ENCODE peak calls at places on chromosome 15, in seven cellular contexts. F, B, O, W, I, S and G are unnamed samples.

GRCh38 chr15:70156781-70157261 is 59.1 kb upstream of the TLE3 start:
- DNase-seq in F (peak; percentile 43), B (no peak), O (no peak), W (no peak), I (no peak), S (peak; percentile 89), G (no peak)

GRCh38 chr15:41502787-41503668 is 9.4 kb downstream of the ITPKA start:
- DNase-seq in F (no peak), B (no peak), O (no peak), W (peak; percentile 75), I (no peak), S (no peak), G (no peak)

GRCh38 chr15:75736256-75736655 is 23.6 kb upstream of the CSPG4 start:
- DNase-seq in F (no peak), B (no peak), O (no peak), W (no peak), I (no peak), S (no peak), G (no peak)

GRCh38 chr15:31372635-31373091 is 46.0 kb downstream of the KLF13 start:
- DNase-seq in F (peak; percentile 79), B (no peak), O (no peak), W (peak; percentile 73), I (peak; percentile 78), S (peak; percentile 92), G (no peak)

GRCh38 chr15:20346082-20346805 is 195.4 kb downstream of the GOLGA6L6 start:
- DNase-seq in F (no peak), B (no peak), O (no peak), W (no peak), I (no peak), S (peak; percentile 53), G (no peak)

GRCh38 chr15:23750179-23750578 is 63.1 kb upstream of the NDN start:
- DNase-seq in F (no peak), B (no peak), O (no peak), W (no peak), I (no peak), S (no peak), G (no peak)

GRCh38 chr15:79184465-79184892 is 93.9 kb upstream of the RASGRF1 start:
- DNase-seq in F (peak; percentile 75), B (no peak), O (peak; percentile 59), W (peak; percentile 89), I (peak; percentile 74), S (peak; percentile 81), G (no peak)

GRCh38 chr15:51067510-51067909 is 27.2 kb downstream of the TNFAIP8L3 start:
- DNase-seq in F (no peak), B (no peak), O (no peak), W (no peak), I (no peak), S (no peak), G (no peak)

GRCh38 chr15:76753771-76754170 is 151.4 kb downstream of the SCAPER start:
- DNase-seq in F (no peak), B (no peak), O (no peak), W (no peak), I (no peak), S (no peak), G (no peak)

GRCh38 chr15:86336051-86336788 is 256.5 kb downstream of the AGBL1 start:
- DNase-seq in F (no peak), B (no peak), O (no peak), W (no peak), I (no peak), S (no peak), G (no peak)

GRCh38 chr15:83733206-83733605 is 79.3 kb downstream of the ADAMTSL3 start:
- DNase-seq in F (no peak), B (no peak), O (no peak), W (no peak), I (no peak), S (no peak), G (no peak)

GRCh38 chr15:31478781-31479221 is 152.2 kb downstream of the KLF13 start:
- DNase-seq in F (no peak), B (no peak), O (no peak), W (no peak), I (peak; percentile 25), S (no peak), G (no peak)

GRCh38 chr15:98878172-98878571 is 129.4 kb downstream of the PGPEP1L start:
- DNase-seq in F (no peak), B (no peak), O (no peak), W (no peak), I (no peak), S (no peak), G (peak; percentile 79)

GRCh38 chr15:63076136-63077005 is 33.8 kb downstream of the TPM1 start:
- DNase-seq in F (no peak), B (no peak), O (no peak), W (no peak), I (no peak), S (no peak), G (no peak)

GRCh38 chr15:63203451-63204090 is 14.2 kb downstream of the RAB8B start:
- DNase-seq in F (no peak), B (peak; percentile 41), O (peak; percentile 23), W (no peak), I (no peak), S (no peak), G (no peak)

GRCh38 chr15:81880833-81881232 is 165.0 kb downstream of the MEX3B start:
- DNase-seq in F (no peak), B (no peak), O (no peak), W (no peak), I (no peak), S (no peak), G (no peak)

GRCh38 chr15:41483115-41483514 is 10.6 kb upstream of the ITPKA start:
- DNase-seq in F (no peak), B (no peak), O (no peak), W (no peak), I (no peak), S (no peak), G (no peak)

GRCh38 chr15:31136016-31136415 is 34.5 kb upstream of the TRPM1 start:
- DNase-seq in F (no peak), B (no peak), O (no peak), W (no peak), I (no peak), S (no peak), G (no peak)

GRCh38 chr15:29812384-29812694 is 9.9 kb downstream of the TJP1 start:
- DNase-seq in F (no peak), B (no peak), O (no peak), W (no peak), I (no peak), S (no peak), G (no peak)

GRCh38 chr15:66832679-66833078 is 130.6 kb downstream of the SMAD6 start:
- DNase-seq in F (no peak), B (no peak), O (no peak), W (no peak), I (peak; percentile 4), S (no peak), G (no peak)

GRCh38 chr15:58472821-58473581 is 41.2 kb downstream of the LIPC start:
- DNase-seq in F (no peak), B (peak; percentile 35), O (peak; percentile 35), W (no peak), I (no peak), S (no peak), G (no peak)

GRCh38 chr15:38316311-38316710 is 63.7 kb downstream of the SPRED1 start:
- DNase-seq in F (no peak), B (no peak), O (no peak), W (no peak), I (no peak), S (no peak), G (peak; percentile 5)

GRCh38 chr15:70023769-70024491 is 73.8 kb downstream of the TLE3 start:
- DNase-seq in F (peak; percentile 52), B (no peak), O (no peak), W (no peak), I (no peak), S (peak; percentile 72), G (peak; percentile 28)

GRCh38 chr15:100042558-100042957 is 299.2 kb downstream of the ADAMTS17 start:
- DNase-seq in F (no peak), B (no peak), O (no peak), W (no peak), I (no peak), S (peak; percentile 66), G (no peak)

GRCh38 chr15:43230640-43231115 is 9.9 kb upstream of the EPB42 start:
- DNase-seq in F (no peak), B (no peak), O (no peak), W (no peak), I (no peak), S (no peak), G (no peak)
- TF ChIP-seq CTCF in F (no peak), B (no peak), O (no peak), W (no peak), I (no peak), S (no peak), G (no peak)

GRCh38 chr15:68031406-68031805 is 22.7 kb upstream of the PIAS1 start:
- DNase-seq in F (no peak), B (no peak), O (no peak), W (no peak), I (peak; percentile 32), S (no peak), G (no peak)

GRCh38 chr15:68034071-68034470 is 20.0 kb upstream of the PIAS1 start:
- DNase-seq in F (no peak), B (no peak), O (no peak), W (no peak), I (no peak), S (no peak), G (no peak)

GRCh38 chr15:68029959-68030358 is 24.2 kb upstream of the PIAS1 start:
- DNase-seq in F (no peak), B (no peak), O (no peak), W (no peak), I (no peak), S (no peak), G (no peak)

GRCh38 chr15:68034719-68035293 is 19.3 kb upstream of the PIAS1 start:
- DNase-seq in F (no peak), B (no peak), O (no peak), W (no peak), I (no peak), S (no peak), G (no peak)

GRCh38 chr15:68032672-68033071 is 21.4 kb upstream of the PIAS1 start:
- DNase-seq in F (no peak), B (peak; percentile 39), O (no peak), W (no peak), I (peak; percentile 16), S (no peak), G (no peak)
- TF ChIP-seq CTCF in F (no peak), B (no peak), O (no peak), W (no peak), I (no peak), S (no peak), G (no peak)

GRCh38 chr15:73902121-73903020 is 23.9 kb upstream of the LOXL1 start:
- DNase-seq in F (no peak), B (no peak), O (no peak), W (no peak), I (no peak), S (peak; percentile 35), G (no peak)
- TF ChIP-seq CTCF in F (no peak), B (no peak), O (no peak), W (no peak), I (no peak), S (no peak), G (no peak)

GRCh38 chr15:26864664-26865191 is 2.1 kb upstream of the GABRA5 start:
- DNase-seq in F (peak; percentile 11), B (no peak), O (no peak), W (peak; percentile 76), I (no peak), S (no peak), G (no peak)
- TF ChIP-seq CTCF in F (peak; percentile 66), B (peak; percentile 25), O (no peak), W (peak; percentile 92), I (peak; percentile 40), S (no peak), G (peak; percentile 59)

GRCh38 chr15:40272713-40273056 is 10.2 kb downstream of the ANKRD63 start:
- DNase-seq in F (no peak), B (no peak), O (no peak), W (no peak), I (no peak), S (no peak), G (no peak)
- TF ChIP-seq CTCF in F (no peak), B (peak; percentile 36), O (no peak), W (no peak), I (peak; percentile 24), S (no peak), G (peak; percentile 21)